ENCODE peak calls at places on chromosomes 4 and X, in four cellular contexts. One of them, this sample, is unnamed.

GRCh38 chr4:120703908-120704307 is 218.6 kb downstream of the PRDM5 start:
- DNase-seq in WTC11: no peak
- DNase-seq in NCI-H146: no peak
- DNase-seq in M059J: no peak
- DNase-seq in this sample: no peak

GRCh38 chrX:39967348-39967747 is 130.4 kb downstream of the BCOR start:
- DNase-seq in WTC11: no peak
- DNase-seq in NCI-H146: no peak
- DNase-seq in M059J: no peak
- DNase-seq in this sample: no peak

GRCh38 chrX:152991123-152991522 is 2.8 kb downstream of the PNMA5 start:
- DNase-seq in WTC11: no peak
- DNase-seq in NCI-H146: no peak
- DNase-seq in M059J: no peak
- DNase-seq in this sample: no peak

GRCh38 chrX:130896816-130897508 is 6.0 kb downstream of the ENOX2 start:
- DNase-seq in WTC11: no peak
- DNase-seq in NCI-H146: no peak
- DNase-seq in M059J: no peak
- DNase-seq in this sample: no peak

GRCh38 chr4:151169223-151169622 is 69.8 kb downstream of the RPS3A start:
- DNase-seq in WTC11: no peak
- DNase-seq in NCI-H146: no peak
- DNase-seq in M059J: no peak
- DNase-seq in this sample: no peak

GRCh38 chrX:72094894-72095293 is 36.8 kb downstream of the RTL5 start:
- DNase-seq in WTC11: no peak
- DNase-seq in NCI-H146: peak
- DNase-seq in M059J: peak
- DNase-seq in this sample: no peak

GRCh38 chrX:9369802-9370291 is 95.0 kb upstream of the TBL1X start:
- DNase-seq in WTC11: no peak
- DNase-seq in NCI-H146: no peak
- DNase-seq in M059J: no peak
- DNase-seq in this sample: no peak

GRCh38 chr4:7648813-7649395 is 214.2 kb upstream of the PSAPL1 start:
- DNase-seq in WTC11: no peak
- DNase-seq in NCI-H146: no peak
- DNase-seq in M059J: peak
- DNase-seq in this sample: no peak

GRCh38 chrX:119790977-119791436 is 423 bp downstream of the RPL39 start:
- DNase-seq in WTC11: no peak
- DNase-seq in NCI-H146: peak
- DNase-seq in M059J: peak
- DNase-seq in this sample: peak

GRCh38 chr4:61335364-61335763 is 135.2 kb downstream of the ADGRL3 start:
- DNase-seq in WTC11: no peak
- DNase-seq in NCI-H146: no peak
- DNase-seq in M059J: no peak
- DNase-seq in this sample: no peak

GRCh38 chrX:49192722-49193328 is 6.7 kb upstream of the PRICKLE3 start:
- DNase-seq in WTC11: peak
- DNase-seq in NCI-H146: no peak
- DNase-seq in M059J: no peak
- DNase-seq in this sample: no peak

This sample was measured in NCI-H460.